ENCODE peak calls at places on chromosomes 2 and 18, in five cellular contexts. A is mesenchymal stem cell, Y is IMR-90, I is neuronal stem cell, D is H9. T is an unnamed sample.

GRCh38 chr2:13682878-13683277 is 949.6 kb upstream of the LRATD1 start:
- DNase-seq in A (peak), Y (peak), I (no peak), D (no peak), T (peak)

GRCh38 chr2:219416233-219416598 is 2.0 kb upstream of the DES start:
- DNase-seq in A (no peak), Y (no peak), I (no peak), D (peak), T (no peak)

GRCh38 chr18:28150925-28151324 is 26.0 kb downstream of the CDH2 start:
- DNase-seq in A (no peak), Y (no peak), I (no peak), D (no peak), T (peak)

GRCh38 chr2:177254433-177255226 is 9.9 kb downstream of the NFE2L2 start:
- DNase-seq in A (peak), Y (peak), I (peak), D (peak), T (peak)

GRCh38 chr2:216539791-216540241 is 41.2 kb downstream of the RPL37A start:
- DNase-seq in A (no peak), Y (peak), I (no peak), D (no peak), T (no peak)

GRCh38 chr2:112626604-112627059 is 19.1 kb upstream of the SLC20A1 start:
- DNase-seq in A (peak), Y (peak), I (no peak), D (peak), T (peak)

GRCh38 chr2:147430408-147430807 is 414.4 kb upstream of the ACVR2A start:
- DNase-seq in A (no peak), Y (no peak), I (no peak), D (no peak), T (no peak)

GRCh38 chr2:95289251-95289650 is 7.9 kb upstream of the KCNIP3 start:
- DNase-seq in A (no peak), Y (no peak), I (no peak), D (peak), T (peak)

GRCh38 chr2:11720752-11721151 is 25.7 kb upstream of the LPIN1 start:
- DNase-seq in A (no peak), Y (no peak), I (no peak), D (no peak), T (no peak)

GRCh38 chr2:157196956-157197355 is 60.5 kb upstream of the GALNT5 start:
- DNase-seq in A (no peak), Y (no peak), I (no peak), D (peak), T (peak)

GRCh38 chr2:40199758-40200157 is 252.1 kb downstream of the SLC8A1 start:
- DNase-seq in A (no peak), Y (peak), I (no peak), D (no peak), T (no peak)

GRCh38 chr2:241350878-241351639 is 5.0 kb upstream of the FARP2 start:
- DNase-seq in A (no peak), Y (no peak), I (no peak), D (no peak), T (no peak)

GRCh38 chr2:15122915-15123314 is 438.2 kb downstream of the NBAS start:
- DNase-seq in A (peak), Y (peak), I (no peak), D (no peak), T (no peak)

GRCh38 chr2:1740714-1741584 is 3.4 kb downstream of the PXDN start:
- DNase-seq in A (no peak), Y (no peak), I (no peak), D (no peak), T (no peak)

GRCh38 chr2:164495491-164496223 is 125.6 kb downstream of the GRB14 start:
- DNase-seq in A (peak), Y (peak), I (peak), D (no peak), T (peak)

GRCh38 chr2:6071536-6071935 is 379.4 kb downstream of the SOX11 start:
- DNase-seq in A (no peak), Y (no peak), I (no peak), D (no peak), T (no peak)

GRCh38 chr2:234953116-234954031 is 1.6 kb downstream of the SH3BP4 start:
- DNase-seq in A (peak), Y (no peak), I (no peak), D (no peak), T (peak)

GRCh38 chr2:226023383-226023782 is 623.9 kb downstream of the NYAP2 start:
- DNase-seq in A (no peak), Y (no peak), I (no peak), D (peak), T (peak)

GRCh38 chr2:73022024-73022568 is 49.4 kb downstream of the SFXN5 start:
- DNase-seq in A (no peak), Y (no peak), I (no peak), D (no peak), T (no peak)
- H2AK5ac ChIP-seq in A (no peak), Y (peak), I (no peak), D (no peak), T (no peak)

GRCh38 chr2:237718277-237718634 is 80.3 kb upstream of the RBM44 start:
- DNase-seq in A (no peak), Y (no peak), I (no peak), D (no peak), T (no peak)

GRCh38 chr2:237714690-237715458 is 83.7 kb upstream of the RBM44 start:
- DNase-seq in A (peak), Y (peak), I (no peak), D (peak), T (peak)

GRCh38 chr2:237720444-237720843 is 78.1 kb upstream of the RBM44 start:
- DNase-seq in A (no peak), Y (no peak), I (no peak), D (no peak), T (no peak)

GRCh38 chr2:237715459-237715947 is 83.1 kb upstream of the RBM44 start:
- DNase-seq in A (no peak), Y (no peak), I (no peak), D (peak), T (no peak)

DNA sequence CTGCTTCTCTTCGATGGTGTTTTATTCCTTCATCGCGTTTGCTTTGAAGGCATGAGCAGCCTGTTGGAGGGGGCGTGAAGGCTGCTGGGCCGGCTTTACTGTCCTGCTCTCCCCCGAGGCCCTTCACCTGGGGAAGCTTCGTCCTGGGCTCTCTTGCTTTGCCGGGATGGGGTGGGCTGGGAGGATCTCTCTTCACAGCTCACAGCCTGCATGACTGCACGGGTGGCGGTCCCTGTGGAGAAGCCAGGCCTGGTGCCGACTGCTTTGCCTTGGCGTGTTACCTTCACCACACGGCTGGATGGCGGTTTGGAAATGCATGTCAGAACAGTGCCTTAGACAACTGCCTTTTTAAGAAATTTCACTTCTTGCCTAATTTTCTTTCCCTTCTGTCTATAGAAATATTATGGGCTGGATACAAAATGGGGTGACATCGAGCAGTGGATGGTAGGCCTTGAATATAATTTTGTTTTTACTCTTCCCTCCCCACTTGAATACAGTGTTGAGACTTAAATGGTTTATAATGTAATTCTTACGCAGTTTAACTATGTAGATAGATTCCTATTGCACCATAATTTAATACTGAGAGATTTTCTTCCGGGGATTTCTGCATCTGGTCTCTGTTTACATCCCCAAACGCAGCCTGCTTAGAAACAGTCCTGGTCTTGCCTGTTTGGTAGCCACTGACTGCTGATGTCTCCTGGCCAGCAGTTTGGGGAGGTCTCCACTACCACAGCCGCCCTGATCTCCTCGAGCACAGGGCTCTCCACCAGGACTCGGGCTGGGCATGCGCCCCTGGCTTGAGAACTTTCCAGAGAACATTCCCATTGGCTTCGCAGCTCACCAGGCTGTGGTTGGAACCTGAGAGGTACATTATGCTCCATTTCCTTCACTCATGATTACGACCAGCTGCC is 81.0 kb upstream of the RBM44 start:
- DNase-seq in A (no peak), Y (no peak), I (no peak), D (no peak), T (no peak)
- H3K18ac ChIP-seq in A (no peak), Y (no peak), I (no peak), D (no peak), T (no peak)

DNA sequence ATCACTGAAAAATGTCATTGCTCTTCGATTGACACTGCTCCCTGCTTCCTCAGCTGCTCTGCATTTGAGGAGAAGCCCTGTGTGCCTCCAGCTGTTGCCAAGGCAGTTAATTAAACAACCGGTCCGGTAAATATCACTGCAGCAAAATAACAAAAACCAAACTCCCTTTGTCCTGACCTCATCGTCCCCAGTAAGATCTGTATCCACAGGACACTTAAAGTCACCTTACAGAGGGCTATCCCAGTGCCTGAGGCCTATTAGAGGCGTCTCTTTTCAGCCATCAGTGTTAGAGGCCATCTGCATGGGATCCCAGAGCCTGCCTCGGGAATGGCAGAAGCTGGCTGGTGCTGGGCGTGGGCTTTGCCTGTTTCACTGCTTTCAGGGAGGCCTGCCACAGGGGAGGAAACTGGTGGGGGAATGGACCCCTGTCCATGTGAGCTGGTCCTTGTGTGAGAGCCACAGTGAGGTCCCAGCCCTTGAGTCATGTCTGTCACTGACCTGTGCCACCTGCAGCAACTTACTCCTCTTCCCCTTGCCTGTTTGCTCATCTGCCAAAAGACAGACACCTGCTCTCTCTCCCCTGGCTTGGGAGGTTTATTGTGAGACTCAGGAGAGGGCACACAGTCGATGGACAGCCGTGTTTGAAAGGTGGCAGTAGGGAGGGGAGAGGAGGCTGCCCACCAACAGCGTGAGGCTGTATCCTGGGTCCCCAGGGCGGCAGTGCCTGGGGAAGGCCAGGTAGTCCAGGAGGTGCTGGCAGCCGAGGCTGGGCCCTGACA is 117.7 kb upstream of the MCFD2 start:
- DNase-seq in A (peak), Y (no peak), I (no peak), D (no peak), T (peak)
- H2AK5ac ChIP-seq in A (peak), Y (peak), I (peak), D (no peak), T (no peak)

GRCh38 chr2:28678944-28679343 is 72.7 kb upstream of the PPP1CB start:
- DNase-seq in A (no peak), Y (no peak), I (no peak), D (no peak), T (no peak)

GRCh38 chr2:28683100-28683706 is 68.4 kb upstream of the PPP1CB start:
- DNase-seq in A (peak), Y (peak), I (no peak), D (peak), T (peak)

GRCh38 chr2:28680657-28681056 is 71.0 kb upstream of the PPP1CB start:
- DNase-seq in A (no peak), Y (no peak), I (no peak), D (no peak), T (no peak)

GRCh38 chr2:28684142-28684858 is 67.3 kb upstream of the PPP1CB start:
- DNase-seq in A (no peak), Y (no peak), I (no peak), D (no peak), T (peak)

DNA sequence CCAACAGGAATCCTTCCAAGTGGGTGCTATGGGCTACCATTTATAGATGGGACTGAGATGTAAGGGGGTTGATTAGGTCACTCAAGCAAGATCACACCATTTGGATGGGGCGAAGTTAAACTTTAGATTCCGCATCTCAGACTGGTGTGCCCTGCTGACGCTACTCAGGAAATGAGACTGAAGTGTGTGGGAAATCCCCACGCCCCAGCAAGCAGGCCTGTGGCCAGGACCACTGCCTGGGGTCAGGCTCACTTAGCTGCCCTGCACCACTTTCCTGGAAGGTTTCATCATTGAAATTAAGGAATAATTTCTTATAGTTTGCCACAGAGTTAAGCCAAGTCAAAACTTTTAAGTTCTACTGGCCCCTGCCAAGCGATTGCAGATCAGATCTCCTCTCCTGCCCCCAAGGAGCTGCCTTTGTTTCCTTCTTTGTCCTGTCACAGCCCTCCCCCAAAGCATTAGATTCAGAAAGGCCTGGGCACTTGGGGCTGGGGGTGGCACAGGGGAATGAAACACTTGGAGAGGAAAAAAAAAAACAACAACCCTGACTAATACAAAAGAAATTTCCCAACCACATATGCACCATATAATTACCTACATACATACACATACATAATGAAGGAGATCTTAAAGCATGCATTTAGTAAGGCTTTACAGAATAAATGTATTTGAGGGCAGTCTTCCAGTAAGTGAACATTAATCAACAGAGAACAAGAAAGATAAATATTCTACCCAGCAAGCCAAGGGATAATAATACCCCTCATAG is 70.2 kb upstream of the PPP1CB start:
- DNase-seq in A (peak), Y (peak), I (no peak), D (no peak), T (no peak)
- H3K18ac ChIP-seq in A (peak), Y (peak), I (no peak), D (no peak), T (no peak)

GRCh38 chr18:58262581-58262980 is 218.6 kb downstream of the NEDD4L start:
- DNase-seq in A (no peak), Y (no peak), I (no peak), D (no peak), T (no peak)
- H2AK5ac ChIP-seq in A (peak), Y (no peak), I (no peak), D (no peak), T (no peak)

DNA sequence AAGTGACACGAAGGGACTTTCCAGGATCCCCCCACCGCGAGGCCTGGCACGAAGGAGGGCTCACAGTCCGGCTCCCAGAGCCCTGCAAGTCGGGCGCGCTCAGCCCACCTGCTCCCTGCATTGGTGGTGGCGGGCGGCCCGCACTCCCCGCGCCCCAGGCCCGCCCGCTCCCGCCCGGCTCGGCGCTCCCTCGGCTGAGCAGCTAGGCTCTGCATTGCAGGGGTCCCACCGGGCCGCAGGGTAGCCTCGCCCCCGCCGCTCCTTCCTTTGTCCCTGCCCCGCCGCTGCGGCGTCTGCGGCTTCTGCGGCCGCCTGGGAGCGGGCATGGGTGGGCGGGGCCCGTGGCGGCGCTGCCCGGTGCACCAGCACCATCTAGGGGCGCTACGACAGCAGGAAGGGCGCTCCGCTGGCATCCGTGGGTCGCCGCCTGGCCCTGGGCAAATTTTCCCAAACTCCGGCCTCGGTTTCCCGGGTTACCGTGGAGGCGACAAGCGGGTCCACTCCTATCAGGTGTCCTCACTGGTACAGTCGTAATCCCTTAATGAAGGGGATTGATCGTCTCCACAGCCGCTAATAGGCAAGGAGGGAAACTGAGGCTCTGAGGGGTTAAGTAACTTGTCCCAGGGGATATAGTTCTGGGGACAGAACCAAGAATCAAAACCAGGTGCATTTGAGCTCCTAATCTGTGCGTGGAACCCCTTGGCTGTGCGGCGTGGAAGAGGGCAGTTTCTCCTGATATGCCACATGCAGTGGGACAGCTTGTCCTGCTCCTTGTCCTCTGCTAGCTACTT is 157.4 kb downstream of the CYRIA start:
- DNase-seq in A (peak), Y (no peak), I (peak), D (peak), T (peak)
- H3K18ac ChIP-seq in A (no peak), Y (no peak), I (peak), D (no peak), T (peak)